ENCODE peak calls at places on chromosomes 13 and 19, in ten cellular contexts. I is lower leg skin; X is CD4-positive, alpha-beta memory T cell; H is dorsolateral prefrontal cortex; G is AG09309; F is right atrium auricular region; U is fibroblast of the aortic adventitia; T is brain microvascular endothelial cell; D is body of pancreas; B is heart right ventricle. V is an unnamed sample.

GRCh38 chr13:30526612-30527217 is 61.0 kb upstream of the HMGB1 start:
- DNase-seq in F (no peak), G (no peak), B (peak; percentile 23), U (peak; percentile 39), H (no peak), X (no peak), I (no peak), D (no peak), T (peak; percentile 6), V (no peak)

GRCh38 chr13:43963726-43964125 is 84.0 kb downstream of the LACC1 start:
- DNase-seq in H (no peak), B (no peak), F (no peak), T (no peak), D (no peak), X (no peak), U (no peak), I (no peak), G (no peak), V (no peak)

GRCh38 chr19:7789447-7789846 is 26.4 kb downstream of the CLEC4M start:
- DNase-seq in B (no peak), I (peak; percentile 75), D (no peak), F (no peak), G (no peak), T (no peak), H (no peak), U (no peak), X (peak; percentile 56), V (no peak)

GRCh38 chr13:97879646-97880297 is 73.7 kb upstream of the IPO5 start:
- DNase-seq in G (peak; percentile 77), I (no peak), T (peak; percentile 82), B (no peak), H (no peak), F (no peak), X (no peak), D (no peak), U (peak; percentile 92), V (peak; percentile 66)

GRCh38 chr13:111534646-111535461 is 214.4 kb downstream of the TEX29 start:
- DNase-seq in B (no peak), H (no peak), F (no peak), I (no peak), G (no peak), T (no peak), U (no peak), D (no peak), X (no peak), V (peak; percentile 45)

GRCh38 chr13:38905861-38906260 is 84.8 kb downstream of the STOML3 start:
- DNase-seq in X (no peak), B (no peak), G (no peak), H (no peak), F (no peak), T (no peak), I (no peak), D (no peak), U (no peak), V (no peak)

GRCh38 chr13:76516013-76516412 is 370.2 kb downstream of the KCTD12 start:
- DNase-seq in T (peak; percentile 92), D (no peak), I (no peak), U (peak; percentile 84), H (no peak), B (no peak), G (peak; percentile 35), F (no peak), X (no peak), V (no peak)

GRCh38 chr13:35139591-35139990 is 197.5 kb downstream of the NBEA start:
- DNase-seq in D (no peak), I (no peak), B (no peak), T (peak; percentile 24), U (peak; percentile 49), G (no peak), X (no peak), F (no peak), H (no peak), V (no peak)

GRCh38 chr13:35723061-35723461 is 246.6 kb upstream of the MAB21L1 start:
- DNase-seq in T (no peak), I (peak; percentile 63), F (no peak), G (no peak), U (peak; percentile 60), D (no peak), B (no peak), H (no peak), X (no peak), V (no peak)

GRCh38 chr13:46340631-46341111 is 46.4 kb downstream of the RUBCNL start:
- DNase-seq in T (no peak), I (no peak), X (no peak), H (no peak), U (no peak), B (no peak), F (no peak), G (no peak), D (no peak), V (no peak)

GRCh38 chr13:98828614-98829013 is 76.1 kb upstream of the SLC15A1 start:
- DNase-seq in I (no peak), T (no peak), G (no peak), F (no peak), B (no peak), H (no peak), U (no peak), D (peak; percentile 63), X (no peak), V (no peak)

GRCh38 chr13:67278230-67278629 is 48.1 kb upstream of the PCDH9 start:
- DNase-seq in T (peak; percentile 90), I (no peak), X (no peak), H (no peak), D (no peak), F (no peak), U (peak; percentile 98), G (peak; percentile 28), B (no peak), V (no peak)

GRCh38 chr13:44932850-44933251 is 56.4 kb downstream of the NUFIP1 start:
- DNase-seq in X (no peak), U (peak; percentile 74), B (no peak), T (peak; percentile 84), F (no peak), G (peak; percentile 25), D (no peak), I (no peak), H (no peak), V (peak; percentile 51)

GRCh38 chr13:94588575-94588974 is 7.4 kb downstream of the TGDS start:
- DNase-seq in I (no peak), H (no peak), G (no peak), B (no peak), T (no peak), F (no peak), X (no peak), D (no peak), U (no peak), V (no peak)

GRCh38 chr13:109981000-109981399 is 194.6 kb upstream of the IRS2 start:
- DNase-seq in F (no peak), H (no peak), D (no peak), X (no peak), U (no peak), I (peak; percentile 3), T (no peak), G (no peak), B (no peak), V (no peak)

GRCh38 chr13:51502206-51502651 is 49.4 kb upstream of the INTS6 start:
- DNase-seq in X (no peak), T (no peak), G (no peak), F (no peak), H (no peak), D (no peak), I (no peak), U (peak; percentile 11), B (no peak), V (no peak)

GRCh38 chr19:36987091-36987490 is 71.0 kb downstream of the ZNF568 start:
- DNase-seq in T (no peak), G (no peak), I (no peak), X (no peak), D (no peak), F (no peak), B (no peak), H (no peak), U (no peak), V (no peak)

GRCh38 chr13:28376604-28377003 is 118.3 kb downstream of the FLT1 start:
- DNase-seq in G (no peak), B (no peak), T (no peak), F (no peak), D (no peak), I (no peak), X (no peak), H (no peak), U (no peak), V (no peak)
- H3K4me3 ChIP-seq in G (no peak overlapping the region), B (no peak overlapping the region), T (no peak overlapping the region), F (no peak overlapping the region), D (no peak overlapping the region), I (no peak overlapping the region), X (no peak overlapping the region), H (no peak overlapping the region), U (no peak overlapping the region), V (no peak overlapping the region)

GRCh38 chr19:40810160-40810559 is 11.2 kb downstream of the EGLN2 start:
- DNase-seq in D (no peak), F (no peak), I (no peak), U (no peak), G (no peak), X (no peak), H (no peak), B (no peak), T (no peak), V (no peak)
- H3K4me3 ChIP-seq in D (no peak overlapping the region), F (peak overlapping the region; percentile 39), I (peak overlapping the region; percentile 17), U (peak overlapping the region; percentile 41), G (no peak overlapping the region), X (no peak overlapping the region), H (peak overlapping the region; percentile 59), B (peak overlapping the region; percentile 64), T (no peak overlapping the region), V (peak overlapping the region; percentile 31)

DNA sequence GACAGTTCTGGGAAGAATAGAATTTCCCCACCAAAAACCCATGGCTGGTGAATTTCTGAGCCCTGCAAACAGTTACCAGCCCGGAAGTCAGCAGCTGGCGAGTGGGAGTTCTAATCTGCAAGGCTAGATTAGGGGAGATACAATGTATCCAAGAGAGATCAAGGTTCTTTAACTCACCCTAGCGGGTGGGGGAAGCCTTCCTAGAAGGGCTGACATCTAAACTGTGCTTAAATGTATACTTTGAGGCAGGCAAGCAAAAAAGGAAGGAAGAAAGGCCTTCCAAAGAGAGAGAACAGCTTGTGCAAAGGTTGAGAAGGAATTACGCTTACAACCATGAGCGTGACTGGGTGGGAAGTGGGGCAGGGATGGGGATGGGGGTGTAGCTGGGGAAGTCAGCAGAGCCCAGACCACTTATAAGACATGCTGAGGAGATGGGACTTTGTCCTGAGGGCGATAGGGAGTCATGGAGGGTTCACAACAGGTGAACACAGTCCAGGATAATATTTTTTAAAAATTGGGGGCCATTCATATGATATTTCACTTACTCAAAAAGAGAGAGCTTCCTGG is 20.8 kb upstream of the ZNRF4 start:
- DNase-seq in G (no peak), F (no peak), B (no peak), I (no peak), H (no peak), X (no peak), T (peak; percentile 11), D (no peak), U (peak; percentile 16), V (peak; percentile 18)
- H3K4me3 ChIP-seq in G (no peak overlapping the region), F (no peak overlapping the region), B (no peak overlapping the region), I (no peak overlapping the region), H (no peak overlapping the region), X (no peak overlapping the region), T (no peak overlapping the region), D (no peak overlapping the region), U (no peak overlapping the region), V (no peak overlapping the region)

DNA sequence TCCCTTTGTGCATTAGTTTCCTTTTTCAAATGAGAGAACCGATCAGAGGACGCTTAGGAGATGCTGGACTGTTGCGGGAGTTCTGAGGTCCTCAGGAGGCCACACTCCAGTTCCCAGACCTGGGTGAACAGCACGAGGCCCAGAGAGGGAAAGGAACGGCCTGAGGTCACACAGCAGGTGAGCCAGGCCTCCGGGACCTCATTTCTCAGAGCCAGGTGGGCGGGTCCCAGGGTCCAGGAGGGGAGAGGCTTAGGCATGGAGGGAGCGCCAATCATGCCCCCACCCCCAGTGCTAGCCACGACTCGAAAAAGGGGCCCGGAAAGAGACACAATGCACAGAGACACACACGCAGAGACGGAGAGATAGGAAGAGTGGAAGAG is 1.8 kb downstream of the ELAVL3 start:
- DNase-seq in H (no peak), T (no peak), U (no peak), X (peak; percentile 11), I (no peak), B (no peak), G (no peak), F (no peak), D (no peak), V (no peak)
- H3K4me3 ChIP-seq in H (peak overlapping the region; percentile 80), T (no peak overlapping the region), U (no peak overlapping the region), X (no peak overlapping the region), I (no peak overlapping the region), B (no peak overlapping the region), G (no peak overlapping the region), F (no peak overlapping the region), D (no peak overlapping the region), V (no peak overlapping the region)